ENCODE peak calls at places on chromosomes 5 and 9, in five cellular contexts. Q is MM.1S, V is PC-3, I is GM23248, X is SK-N-SH. S is an unnamed sample. For H3F3A, the result is how much of the 10 kb centered on the place peaks cover.

GRCh38 chr5:132052520-132052919 is 7.9 kb upstream of the IL3 start:
- DNase-seq in I (no peak), Q (no peak), V (no peak), X (no peak), S (no peak)

GRCh38 chr5:112342364-112342763 is 76.7 kb downstream of the EPB41L4A start:
- DNase-seq in I (no peak), V (no peak), X (peak), Q (no peak), S (peak)

GRCh38 chr5:36200513-36200912 is 41.2 kb downstream of the NADK2 start:
- DNase-seq in X (no peak), I (peak), Q (no peak), V (peak), S (no peak)

GRCh38 chr5:150302301-150303069 is at the start of gene ARSI:
- DNase-seq in X (no peak), V (peak), Q (peak), I (peak), S (peak)

GRCh38 chr9:130185494-130186005 is 13.3 kb downstream of the NCS1 start:
- DNase-seq in V (no peak), X (no peak), I (no peak), Q (no peak), S (peak)

GRCh38 chr9:18478517-18479361 is 4.8 kb downstream of the ADAMTSL1 start:
- DNase-seq in I (peak), Q (no peak), V (peak), X (no peak), S (peak)

GRCh38 chr5:154191467-154192261 is 1.1 kb downstream of the GALNT10 start:
- DNase-seq in I (peak), V (no peak), X (no peak), Q (no peak), S (no peak)

GRCh38 chr5:2133080-2133479 is 250.4 kb upstream of the IRX4 start:
- DNase-seq in X (no peak), Q (no peak), I (no peak), V (no peak), S (no peak)

GRCh38 chr5:127685662-127686061 is 17.5 kb upstream of the CCDC192 start:
- DNase-seq in V (no peak), I (no peak), Q (no peak), X (no peak), S (no peak)

GRCh38 chr9:85994191-85994590 is 53.2 kb downstream of the NAA35 start:
- DNase-seq in V (no peak), I (no peak), Q (no peak), X (no peak), S (no peak)

GRCh38 chr5:179980767-179981166 is 73.1 kb upstream of the TBC1D9B start:
- DNase-seq in X (no peak), V (no peak), Q (no peak), I (no peak), S (no peak)

GRCh38 chr9:127176631-127177030 is 54.2 kb upstream of the ANGPTL2 start:
- DNase-seq in V (no peak), I (no peak), Q (no peak), X (no peak), S (no peak)

GRCh38 chr9:98707158-98708102 is 1.3 kb downstream of the GABBR2 start:
- DNase-seq in Q (peak), V (peak), X (peak), I (peak), S (peak)

GRCh38 chr5:54514841-54515432 is 2.6 kb upstream of the SNX18 start:
- DNase-seq in I (peak), X (no peak), Q (no peak), V (no peak), S (no peak)

GRCh38 chr9:91720746-91721705 is 229.0 kb downstream of the ROR2 start:
- DNase-seq in I (no peak), Q (peak), X (peak), V (no peak), S (peak)

GRCh38 chr5:93576015-93576414 is 5.0 kb downstream of the NR2F1-AS1 start:
- DNase-seq in I (no peak), Q (no peak), V (no peak), X (no peak), S (peak)

GRCh38 chr5:181207960-181208253 is 2.9 kb upstream of the TRIM7 start:
- DNase-seq in I (no peak), Q (no peak), V (no peak), X (no peak), S (no peak)

DNA sequence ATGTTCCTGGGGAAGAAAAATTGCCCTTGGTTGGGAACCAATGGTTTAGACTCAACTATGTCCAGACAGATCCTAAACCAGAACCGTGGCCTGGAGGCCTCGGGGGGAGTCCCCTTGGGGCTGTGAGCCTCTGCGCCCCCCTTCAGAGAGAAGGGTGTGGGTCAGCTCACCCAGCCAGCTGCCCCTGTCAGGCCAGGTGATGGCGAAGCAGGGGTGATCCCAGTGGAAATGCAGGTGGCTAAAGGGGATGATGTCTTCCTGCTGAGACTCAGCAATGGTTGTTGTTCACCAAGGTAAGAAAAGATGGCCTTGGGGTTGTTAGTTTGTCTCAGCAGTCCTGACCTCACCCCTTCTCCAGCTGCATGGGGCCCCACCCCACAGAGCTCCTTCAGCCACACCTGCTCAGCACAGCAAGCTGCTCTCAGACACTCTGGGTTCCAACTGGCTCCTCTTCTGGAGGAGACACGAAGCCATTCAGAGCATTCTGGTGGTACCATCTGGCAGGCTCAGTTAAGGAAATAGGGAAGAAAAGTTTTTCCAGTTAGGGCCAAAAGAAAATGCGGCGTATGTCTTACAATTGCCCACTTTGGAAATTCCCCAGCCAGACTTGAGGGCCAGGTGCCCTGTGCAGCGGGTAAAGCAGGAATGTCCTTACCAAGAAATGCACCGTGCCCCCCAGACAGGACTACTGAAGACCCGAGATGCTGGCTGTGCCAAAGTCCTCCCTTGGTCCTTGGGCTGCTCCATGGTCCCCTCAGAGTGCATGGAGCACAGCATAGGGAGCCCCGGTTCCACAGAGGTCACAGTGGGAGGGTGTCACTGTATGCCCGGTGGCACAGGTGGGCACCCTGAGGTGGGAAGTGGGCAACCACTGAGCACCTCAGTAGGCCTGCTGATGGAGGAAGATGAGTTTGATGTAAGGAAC is 90.2 kb downstream of the NSUN2 start:
- DNase-seq in V (no peak), Q (no peak), I (no peak), X (no peak), S (no peak)
- TF ChIP-seq EZH2phosphoT487 in V (no peak), Q (no peak), I (no peak), X (no peak), S (no peak)

DNA sequence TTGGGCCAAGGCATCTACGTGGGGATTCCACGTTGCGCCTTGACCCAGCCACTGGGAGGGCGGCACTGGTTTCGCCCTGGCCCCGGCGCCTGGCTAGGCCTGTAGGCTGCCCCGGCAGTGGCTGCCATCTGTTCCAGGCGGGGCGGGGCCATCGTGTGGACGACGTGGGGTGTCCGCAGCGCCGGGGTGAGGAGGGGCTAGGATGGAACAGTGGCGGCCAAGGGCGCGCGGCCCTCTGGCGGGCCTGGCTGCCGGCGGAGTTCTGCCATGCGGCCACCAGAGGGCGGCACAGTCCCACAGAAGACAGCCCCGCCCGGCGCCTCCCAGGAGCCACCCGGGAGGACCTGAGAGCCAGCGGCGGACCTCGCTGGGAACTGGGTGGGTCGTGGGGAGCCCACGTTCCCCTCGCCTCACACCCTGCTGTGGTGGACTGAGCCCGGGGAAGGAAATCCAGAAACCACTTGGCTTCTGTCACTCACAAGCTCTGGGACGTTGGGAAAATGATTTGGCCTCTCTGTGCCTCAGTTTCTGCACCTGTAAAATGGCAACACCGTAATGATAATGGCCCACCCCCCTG is 22.6 kb upstream of the RAPGEF1 start:
- DNase-seq in Q (peak), I (peak), X (peak), V (peak), S (peak)
- H3K9ac ChIP-seq in Q (no peak), I (no peak), X (no peak), V (no peak), S (no peak)

GRCh38 chr9:133042676-133043075 is 11.9 kb downstream of the GTF3C5 start:
- DNase-seq in V (no peak), X (no peak), Q (no peak), I (no peak), S (no peak)
- H3F3A ChIP-seq in V (under half), X (under half), Q (under half), I (under half), S (under half)

DNA sequence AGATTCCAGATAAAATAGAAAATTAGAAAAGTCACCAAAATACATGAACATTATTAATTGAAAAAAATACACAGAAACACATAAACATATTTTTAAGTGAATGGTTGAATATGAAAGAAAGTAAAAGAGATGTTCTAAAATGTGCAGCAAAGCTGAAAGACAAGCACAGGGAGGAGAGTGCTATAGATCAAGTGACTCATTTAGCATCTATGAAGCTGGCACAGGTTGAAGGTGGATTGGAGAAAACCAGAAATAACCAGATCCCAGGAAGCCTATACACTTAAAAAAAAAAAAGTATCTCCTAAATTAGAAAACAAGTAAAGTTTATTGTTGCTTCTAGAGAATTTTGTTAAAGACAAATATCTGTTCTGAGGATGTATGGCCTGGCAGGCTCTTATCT is 338.9 kb downstream of the CDH12 start:
- DNase-seq in Q (no peak), X (no peak), I (no peak), V (no peak), S (no peak)
- TF ChIP-seq EZH2phosphoT487 in Q (no peak), X (no peak), I (no peak), V (no peak), S (no peak)

GRCh38 chr5:80093796-80094195 is 58.6 kb downstream of the THBS4 start:
- DNase-seq in I (no peak), X (no peak), V (no peak), Q (no peak), S (peak)
- H3K9ac ChIP-seq in I (no peak), X (no peak), V (no peak), Q (no peak), S (no peak)

GRCh38 chr5:124724357-124725039 is 21.9 kb downstream of the ZNF608 start:
- DNase-seq in V (no peak), I (no peak), Q (no peak), X (no peak), S (no peak)
- H3F3A ChIP-seq in V (under half), I (under half), Q (under half), X (under half), S (under half)

GRCh38 chr9:83620841-83621636 is 1.9 kb upstream of the IDNK start:
- DNase-seq in V (peak), X (peak), I (peak), Q (peak), S (peak)

GRCh38 chr9:83622433-83622813 is 520 bp upstream of the IDNK start:
- DNase-seq in I (peak), Q (no peak), V (no peak), X (peak), S (no peak)

GRCh38 chr9:83625120-83625710 is 2.3 kb downstream of the IDNK start:
- DNase-seq in X (no peak), I (peak), V (no peak), Q (no peak), S (no peak)

GRCh38 chr9:83622814-83623633 is at the start of gene IDNK:
- DNase-seq in X (peak), Q (peak), I (peak), V (peak), S (peak)

DNA sequence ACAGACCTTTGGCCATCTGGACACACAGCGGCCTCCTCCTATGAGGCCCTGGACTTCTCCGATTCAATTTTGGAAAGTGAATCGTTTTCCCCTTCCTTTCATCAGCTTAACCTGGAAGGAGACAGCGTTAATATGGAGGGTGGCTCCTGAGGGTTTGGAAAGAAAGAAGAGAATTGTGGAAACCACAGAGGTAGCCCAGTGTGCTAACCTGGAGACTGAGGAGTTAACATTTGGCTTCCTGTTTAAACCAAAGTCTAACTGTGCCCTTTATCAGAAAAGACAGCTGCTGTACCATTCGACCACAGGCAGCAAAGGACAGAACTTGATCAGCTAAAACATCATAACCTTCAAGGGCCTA is 670 bp downstream of the IDNK start:
- DNase-seq in Q (peak), V (peak), X (no peak), I (no peak), S (no peak)
- TF ChIP-seq EZH2phosphoT487 in Q (no peak), V (no peak), X (no peak), I (no peak), S (no peak)

GRCh38 chr5:65128226-65128625 is 353.5 kb downstream of the ADAMTS6 start:
- DNase-seq in I (no peak), V (no peak), Q (no peak), X (no peak), S (peak)

GRCh38 chr5:65125681-65126080 is 356.0 kb downstream of the ADAMTS6 start:
- DNase-seq in I (no peak), V (no peak), X (no peak), Q (no peak), S (no peak)

GRCh38 chr5:65126192-65126591 is 355.5 kb downstream of the ADAMTS6 start:
- DNase-seq in X (no peak), I (peak), V (no peak), Q (no peak), S (peak)

GRCh38 chr5:65127181-65127901 is 354.4 kb downstream of the ADAMTS6 start:
- DNase-seq in X (no peak), I (peak), V (no peak), Q (no peak), S (no peak)

DNA sequence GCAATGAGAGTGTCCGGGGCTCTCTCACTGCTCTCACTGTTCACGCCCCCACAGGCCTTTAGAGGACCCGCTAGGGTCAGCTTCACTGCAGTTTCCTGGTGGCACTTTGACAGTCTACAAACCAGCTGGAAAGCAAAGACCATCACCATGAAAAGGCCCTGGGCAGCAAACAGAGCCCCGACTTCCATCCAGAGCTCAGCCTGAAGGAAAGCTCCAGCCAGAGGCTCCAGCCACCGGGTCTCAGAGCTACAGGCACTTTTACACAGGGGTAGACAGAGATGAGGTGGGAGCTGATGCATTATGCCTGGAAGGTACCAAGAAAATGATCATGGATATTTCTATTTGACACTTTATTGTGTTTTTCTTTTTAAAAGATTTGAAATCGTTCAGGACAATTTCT is 355.1 kb downstream of the ADAMTS6 start:
- DNase-seq in I (peak), X (no peak), V (no peak), Q (no peak), S (no peak)
- H3K9ac ChIP-seq in I (peak), X (no peak), V (no peak), Q (no peak), S (no peak)

GRCh38 chr9:107325842-107326241 is 42.8 kb downstream of the RAD23B start:
- DNase-seq in I (no peak), Q (no peak), X (no peak), V (no peak), S (no peak)

GRCh38 chr9:107328510-107328909 is 45.4 kb downstream of the RAD23B start:
- DNase-seq in X (no peak), I (no peak), V (no peak), Q (no peak), S (no peak)

GRCh38 chr9:107322643-107323042 is 39.6 kb downstream of the RAD23B start:
- DNase-seq in X (no peak), V (no peak), Q (no peak), I (no peak), S (peak)

DNA sequence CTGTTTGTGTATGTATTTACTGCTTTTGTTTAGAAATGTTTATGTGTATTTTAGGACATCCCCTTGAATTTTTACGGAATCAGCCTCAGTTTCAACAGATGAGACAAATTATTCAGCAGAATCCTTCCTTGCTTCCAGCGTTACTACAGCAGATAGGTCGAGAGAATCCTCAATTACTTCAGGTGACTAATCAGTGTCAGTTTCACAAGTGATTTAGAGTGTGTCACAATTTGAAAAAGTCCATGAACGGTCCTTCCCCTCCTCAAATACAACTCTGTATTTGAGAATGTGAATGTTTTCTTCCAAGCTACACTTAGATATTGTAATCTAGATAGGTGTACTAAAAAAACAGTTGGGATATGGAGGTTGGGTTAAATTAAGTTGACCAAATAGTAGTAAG is 40.8 kb downstream of the RAD23B start:
- DNase-seq in I (no peak), V (no peak), X (no peak), Q (no peak), S (no peak)
- H3F3A ChIP-seq in I (under half), V (under half), X (under half), Q (under half), S (under half)

DNA sequence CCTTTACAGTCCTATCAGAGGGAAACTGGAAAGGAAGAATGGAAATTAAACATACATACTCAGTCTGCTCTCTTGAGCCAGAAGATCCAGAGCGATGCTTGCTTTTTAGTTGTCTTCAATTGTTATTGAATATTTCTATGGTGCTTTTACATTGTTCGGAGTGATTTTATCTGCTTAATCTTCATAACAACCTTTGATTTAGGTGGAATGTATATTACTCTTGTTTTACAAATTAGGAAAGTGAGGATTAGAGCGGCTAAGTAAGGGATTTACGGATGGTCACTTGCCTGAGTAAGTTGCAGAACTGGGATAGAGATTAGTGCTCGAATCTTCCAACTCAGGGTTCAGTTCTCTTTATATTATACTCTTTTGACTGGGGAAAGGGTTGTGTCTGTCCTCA is 69.1 kb downstream of the PBX3 start:
- DNase-seq in I (no peak), Q (no peak), X (no peak), V (no peak), S (peak)
- TF ChIP-seq EZH2phosphoT487 in I (no peak), Q (no peak), X (no peak), V (no peak), S (no peak)